ENCODE peak calls at places on chromosomes 1 and 21, in four cellular contexts. L is heart left ventricle, H is ovary, Y is AG04450. G is an unnamed sample.

GRCh38 chr1:22810378-22810777 is 99.7 kb downstream of the EPHB2 start:
- DNase-seq in L (peak), H (no peak), Y (no peak), G (no peak)

GRCh38 chr1:181205901-181206300 is 117.4 kb downstream of the IER5 start:
- DNase-seq in L (no peak), H (no peak), Y (no peak), G (no peak)

GRCh38 chr1:177495878-177496277 is 325.1 kb downstream of the BRINP2 start:
- DNase-seq in L (no peak), H (no peak), Y (no peak), G (no peak)

GRCh38 chr1:24322636-24323177 is 3.5 kb downstream of the GRHL3 start:
- DNase-seq in L (no peak), H (no peak), Y (no peak), G (peak)

GRCh38 chr21:38976900-38977299 is 171.2 kb downstream of the ETS2 start:
- DNase-seq in L (no peak), H (no peak), Y (no peak), G (no peak)

GRCh38 chr21:28731700-28732321 is 260.9 kb downstream of the LTN1 start:
- DNase-seq in L (peak), H (no peak), Y (no peak), G (no peak)

GRCh38 chr1:182086136-182086535 is 24.6 kb upstream of the ZNF648 start:
- DNase-seq in L (no peak), H (no peak), Y (no peak), G (no peak)

GRCh38 chr21:26115346-26115745 is 55.2 kb downstream of the APP start:
- DNase-seq in L (no peak), H (no peak), Y (no peak), G (no peak)

GRCh38 chr1:198788561-198789064 is 149.8 kb downstream of the PTPRC start:
- DNase-seq in L (no peak), H (no peak), Y (no peak), G (no peak)
- TF ChIP-seq CTCF in L (peak), H (no peak), Y (peak), G (peak)

GRCh38 chr1:246532519-246532918 is 25.4 kb upstream of the SMYD3 start:
- DNase-seq in L (no peak), H (no peak), Y (no peak), G (no peak)
- TF ChIP-seq CTCF in L (no peak), H (no peak), Y (peak), G (no peak)

GRCh38 chr1:110152133-110152785 is 2.0 kb downstream of the SLC6A17 start:
- DNase-seq in L (no peak), H (no peak), Y (no peak), G (no peak)

GRCh38 chr1:110148961-110149360 is 1.3 kb upstream of the SLC6A17 start:
- DNase-seq in L (no peak), H (no peak), Y (no peak), G (no peak)

GRCh38 chr1:110151175-110151715 is 951 bp downstream of the SLC6A17 start:
- DNase-seq in L (no peak), H (no peak), Y (no peak), G (no peak)

GRCh38 chr1:110153407-110153950 is 3.2 kb downstream of the SLC6A17 start:
- DNase-seq in L (no peak), H (no peak), Y (no peak), G (no peak)

GRCh38 chr1:110150330-110151174 is at the start of gene SLC6A17:
- DNase-seq in L (no peak), H (no peak), Y (no peak), G (peak)
- TF ChIP-seq CTCF in L (no peak), H (no peak), Y (peak), G (no peak)

GRCh38 chr1:43359696-43360095 is 915 bp downstream of the CDC20 start:
- DNase-seq in L (no peak), H (no peak), Y (no peak), G (no peak)

GRCh38 chr1:43360616-43361015 is 1.8 kb downstream of the CDC20 start:
- DNase-seq in L (no peak), H (no peak), Y (no peak), G (no peak)

GRCh38 chr1:43357251-43357650 is 1.5 kb upstream of the CDC20 start:
- DNase-seq in L (no peak), H (no peak), Y (no peak), G (no peak)

GRCh38 chr1:43358746-43359693 is at the start of gene CDC20:
- DNase-seq in L (peak), H (peak), Y (peak), G (peak)

DNA sequence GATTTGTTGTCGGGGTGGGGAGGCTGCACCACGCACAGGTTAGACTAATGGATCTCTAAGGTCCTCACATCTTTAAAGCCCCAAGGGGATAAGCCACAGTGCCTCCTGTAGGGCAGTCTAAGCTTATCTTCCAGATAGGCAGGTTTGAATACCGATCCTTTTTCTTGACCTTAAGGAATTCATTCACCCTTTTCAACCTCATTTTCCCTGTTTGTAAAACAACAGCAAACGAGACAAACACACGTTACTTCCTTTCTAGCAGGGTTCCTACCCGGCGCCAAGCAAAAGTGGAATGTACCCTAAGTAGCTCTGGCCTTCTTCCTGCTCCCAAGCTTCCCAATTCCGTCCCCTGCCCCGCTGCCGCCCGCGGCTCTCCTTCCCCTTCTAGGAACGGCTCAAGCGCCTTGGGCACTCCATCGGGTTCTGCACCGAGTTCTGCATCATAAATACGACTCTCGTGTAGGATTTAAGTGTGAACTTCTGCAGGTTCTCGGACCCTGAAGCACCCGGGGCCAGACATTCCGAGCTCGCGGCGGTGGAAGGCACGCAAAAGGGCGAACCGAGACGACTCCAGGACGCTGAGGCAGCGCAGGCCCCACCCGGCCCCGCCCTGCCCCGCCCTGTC is 548 bp upstream of the CDC20 start:
- DNase-seq in L (no peak), H (no peak), Y (no peak), G (no peak)
- TF ChIP-seq CTCF in L (peak), H (no peak), Y (peak), G (peak)

DNA sequence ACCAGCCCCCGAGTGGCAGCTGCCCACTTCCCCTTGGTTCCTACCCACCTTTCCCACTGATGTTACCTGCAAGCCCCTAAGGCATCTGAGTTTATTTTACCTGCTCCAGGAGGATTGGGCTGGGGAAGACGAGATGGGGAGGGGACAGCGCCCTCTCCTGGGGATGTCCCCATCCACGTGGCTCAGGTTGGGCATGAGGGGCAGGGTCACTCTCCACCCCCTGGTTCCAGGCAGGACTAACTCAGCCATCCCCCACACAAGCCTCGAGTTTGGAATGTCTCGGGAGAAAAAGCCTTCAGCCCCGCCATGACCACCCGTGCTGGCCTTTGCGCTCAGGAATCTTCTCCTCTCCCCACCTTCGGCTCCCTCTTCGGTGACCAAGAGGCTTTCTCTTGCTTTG is 90.0 kb downstream of the ARHGEF10L start:
- DNase-seq in L (no peak), H (no peak), Y (no peak), G (no peak)
- TF ChIP-seq CTCF in L (peak), H (no peak), Y (peak), G (no peak)

DNA sequence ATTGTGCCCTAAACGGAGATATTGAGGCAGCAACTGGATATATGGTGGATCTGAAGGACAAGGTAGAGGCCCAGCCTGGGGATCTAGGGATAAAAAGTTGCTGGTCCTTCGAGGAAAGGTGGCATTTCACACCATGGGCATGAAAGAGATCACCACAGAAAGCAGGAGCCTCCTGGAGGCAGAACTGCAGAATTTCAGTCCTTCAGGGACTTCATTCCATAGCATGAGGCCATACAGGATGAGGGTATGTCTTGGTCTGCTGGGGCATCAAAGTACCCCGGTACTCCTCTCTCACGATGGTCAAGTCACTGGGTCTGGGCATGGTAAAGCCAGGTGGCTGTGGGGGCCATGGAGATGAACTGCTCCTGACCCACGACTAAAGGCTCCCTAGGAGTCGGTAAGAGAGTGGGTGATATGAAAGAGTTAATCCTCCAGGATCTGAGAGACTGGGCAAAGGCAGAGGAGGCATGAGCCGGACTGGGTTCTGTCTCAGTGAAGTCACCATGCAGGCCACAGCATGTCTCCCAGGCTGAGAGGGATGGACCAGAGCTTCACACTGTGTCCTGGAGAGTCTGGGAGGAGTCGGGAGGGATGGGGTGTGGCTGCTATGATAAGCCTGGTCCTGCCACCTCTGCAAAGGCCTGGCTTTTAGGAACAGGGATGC is 5.8 kb upstream of the SPRR5 start:
- DNase-seq in L (no peak), H (no peak), Y (no peak), G (no peak)
- TF ChIP-seq CTCF in L (no peak), H (no peak), Y (no peak), G (no peak)

G was measured in B cell.